ENCODE peak calls at places on chromosomes 3 and 15, in ten cellular contexts. One of them, this sample, is unnamed.

GRCh38 chr15:93190238-93190637 is 101.2 kb upstream of the RGMA start:
- DNase-seq in NB4: no peak
- DNase-seq in IMR-90: no peak
- DNase-seq in right lobe of liver: no peak
- DNase-seq in stomach: no peak
- DNase-seq in K562: no peak
- DNase-seq in heart left ventricle: no peak
- DNase-seq in GM12878: no peak
- DNase-seq in prostate gland: no peak
- DNase-seq in tibial nerve: no peak
- DNase-seq in this sample: no peak

GRCh38 chr3:87410110-87410509 is 133.7 kb upstream of the POU1F1 start:
- DNase-seq in NB4: no peak
- DNase-seq in IMR-90: no peak
- DNase-seq in right lobe of liver: no peak
- DNase-seq in stomach: no peak
- DNase-seq in K562: no peak
- DNase-seq in heart left ventricle: no peak
- DNase-seq in GM12878: no peak
- DNase-seq in prostate gland: no peak
- DNase-seq in tibial nerve: no peak
- DNase-seq in this sample: no peak

GRCh38 chr3:18703798-18704197 is 278.7 kb upstream of the SATB1 start:
- DNase-seq in NB4: no peak
- DNase-seq in IMR-90: no peak
- DNase-seq in right lobe of liver: no peak
- DNase-seq in stomach: no peak
- DNase-seq in K562: no peak
- DNase-seq in heart left ventricle: no peak
- DNase-seq in GM12878: no peak
- DNase-seq in prostate gland: no peak
- DNase-seq in tibial nerve: no peak
- DNase-seq in this sample: no peak

GRCh38 chr15:67133738-67134576 is 68.6 kb downstream of the SMAD3 start:
- DNase-seq in NB4: no peak
- DNase-seq in IMR-90: peak
- DNase-seq in right lobe of liver: no peak
- DNase-seq in stomach: no peak
- DNase-seq in K562: no peak
- DNase-seq in heart left ventricle: peak
- DNase-seq in GM12878: no peak
- DNase-seq in prostate gland: no peak
- DNase-seq in tibial nerve: no peak
- DNase-seq in this sample: no peak

GRCh38 chr3:172042136-172042535 is 2.8 kb downstream of the FNDC3B start:
- DNase-seq in NB4: no peak
- DNase-seq in IMR-90: no peak
- DNase-seq in right lobe of liver: no peak
- DNase-seq in stomach: no peak
- DNase-seq in K562: no peak
- DNase-seq in heart left ventricle: no peak
- DNase-seq in GM12878: no peak
- DNase-seq in prostate gland: no peak
- DNase-seq in tibial nerve: no peak
- DNase-seq in this sample: no peak

GRCh38 chr15:25887870-25888269 is 24.7 kb upstream of the ATP10A start:
- DNase-seq in NB4: no peak
- DNase-seq in IMR-90: no peak
- DNase-seq in right lobe of liver: no peak
- DNase-seq in stomach: no peak
- DNase-seq in K562: no peak
- DNase-seq in heart left ventricle: no peak
- DNase-seq in GM12878: no peak
- DNase-seq in prostate gland: no peak
- DNase-seq in tibial nerve: no peak
- DNase-seq in this sample: no peak

GRCh38 chr3:21672303-21672702 is 78.7 kb downstream of the ZNF385D start:
- DNase-seq in NB4: no peak
- DNase-seq in IMR-90: peak
- DNase-seq in right lobe of liver: no peak
- DNase-seq in stomach: no peak
- DNase-seq in K562: no peak
- DNase-seq in heart left ventricle: no peak
- DNase-seq in GM12878: no peak
- DNase-seq in prostate gland: no peak
- DNase-seq in tibial nerve: no peak
- DNase-seq in this sample: no peak

GRCh38 chr3:136332776-136333175 is 82.6 kb downstream of the PCCB start:
- DNase-seq in NB4: no peak
- DNase-seq in IMR-90: peak
- DNase-seq in right lobe of liver: no peak
- DNase-seq in stomach: no peak
- DNase-seq in K562: no peak
- DNase-seq in heart left ventricle: no peak
- DNase-seq in GM12878: no peak
- DNase-seq in prostate gland: no peak
- DNase-seq in tibial nerve: no peak
- DNase-seq in this sample: no peak

GRCh38 chr3:4981160-4981687 is 2.0 kb downstream of the BHLHE40 start:
- DNase-seq in NB4: peak
- DNase-seq in IMR-90: peak
- DNase-seq in right lobe of liver: no peak
- DNase-seq in stomach: no peak
- DNase-seq in K562: no peak
- DNase-seq in heart left ventricle: no peak
- DNase-seq in GM12878: no peak
- DNase-seq in prostate gland: no peak
- DNase-seq in tibial nerve: no peak
- DNase-seq in this sample: no peak

GRCh38 chr3:4978259-4978965 is 825 bp upstream of the BHLHE40 start:
- DNase-seq in NB4: peak
- DNase-seq in IMR-90: peak
- DNase-seq in right lobe of liver: peak
- DNase-seq in stomach: peak
- DNase-seq in K562: peak
- DNase-seq in heart left ventricle: peak
- DNase-seq in GM12878: peak
- DNase-seq in prostate gland: peak
- DNase-seq in tibial nerve: peak
- DNase-seq in this sample: peak

GRCh38 chr3:4978966-4979400 is 254 bp upstream of the BHLHE40 start:
- DNase-seq in NB4: peak
- DNase-seq in IMR-90: peak
- DNase-seq in right lobe of liver: peak
- DNase-seq in stomach: peak
- DNase-seq in K562: peak
- DNase-seq in heart left ventricle: peak
- DNase-seq in GM12878: peak
- DNase-seq in prostate gland: peak
- DNase-seq in tibial nerve: peak
- DNase-seq in this sample: peak

GRCh38 chr3:4980229-4981159 is 1.3 kb downstream of the BHLHE40 start:
- DNase-seq in NB4: peak
- DNase-seq in IMR-90: peak
- DNase-seq in right lobe of liver: peak
- DNase-seq in stomach: peak
- DNase-seq in K562: peak
- DNase-seq in heart left ventricle: peak
- DNase-seq in GM12878: peak
- DNase-seq in prostate gland: peak
- DNase-seq in tibial nerve: peak
- DNase-seq in this sample: peak

DNA sequence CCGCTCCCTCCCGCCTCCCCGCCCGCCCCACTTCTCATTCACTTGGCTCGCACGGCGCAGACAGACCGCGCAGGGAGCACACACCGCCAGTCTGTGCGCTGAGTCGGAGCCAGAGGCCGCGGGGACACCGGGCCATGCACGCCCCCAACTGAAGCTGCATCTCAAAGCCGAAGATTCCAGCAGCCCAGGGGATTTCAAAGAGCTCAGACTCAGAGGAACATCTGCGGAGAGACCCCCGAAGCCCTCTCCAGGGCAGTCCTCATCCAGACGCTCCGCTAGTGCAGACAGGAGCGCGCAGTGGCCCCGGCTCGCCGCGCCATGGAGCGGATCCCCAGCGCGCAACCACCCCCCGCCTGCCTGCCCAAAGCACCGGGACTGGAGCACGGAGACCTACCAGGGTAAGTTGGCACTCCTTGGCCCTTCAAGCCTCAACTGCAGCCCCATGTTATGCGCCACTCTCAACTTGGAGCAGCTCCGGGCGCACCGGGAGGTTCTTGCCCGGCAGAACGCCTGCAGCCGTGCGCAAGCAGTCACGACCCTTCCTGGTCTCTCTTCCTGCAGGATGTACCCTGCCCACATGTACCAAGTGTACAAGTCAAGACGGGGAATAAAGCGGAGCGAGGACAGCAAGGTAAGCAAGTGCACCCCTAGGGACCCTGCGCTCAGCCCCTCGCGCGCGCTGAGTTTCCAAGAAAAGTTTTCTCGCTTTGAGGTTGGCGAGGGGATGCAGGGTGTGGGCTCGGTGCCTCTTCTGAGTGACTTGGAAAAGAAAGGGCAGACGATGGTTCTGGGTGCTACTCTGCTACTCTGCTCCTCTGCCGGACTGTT is at the start of gene BHLHE40:
- DNase-seq in NB4: peak
- DNase-seq in IMR-90: no peak
- DNase-seq in right lobe of liver: no peak
- DNase-seq in stomach: no peak
- DNase-seq in K562: no peak
- DNase-seq in heart left ventricle: peak
- DNase-seq in GM12878: no peak
- DNase-seq in prostate gland: no peak
- DNase-seq in tibial nerve: no peak
- DNase-seq in this sample: peak
- TF ChIP-seq POLR2A in NB4: no peak
- TF ChIP-seq POLR2A in IMR-90: peak
- TF ChIP-seq POLR2A in right lobe of liver: peak
- TF ChIP-seq POLR2A in stomach: no peak
- TF ChIP-seq POLR2A in K562: peak
- TF ChIP-seq POLR2A in heart left ventricle: peak
- TF ChIP-seq POLR2A in GM12878: peak
- TF ChIP-seq POLR2A in prostate gland: peak
- TF ChIP-seq POLR2A in tibial nerve: no peak
- TF ChIP-seq POLR2A in this sample: peak

DNA sequence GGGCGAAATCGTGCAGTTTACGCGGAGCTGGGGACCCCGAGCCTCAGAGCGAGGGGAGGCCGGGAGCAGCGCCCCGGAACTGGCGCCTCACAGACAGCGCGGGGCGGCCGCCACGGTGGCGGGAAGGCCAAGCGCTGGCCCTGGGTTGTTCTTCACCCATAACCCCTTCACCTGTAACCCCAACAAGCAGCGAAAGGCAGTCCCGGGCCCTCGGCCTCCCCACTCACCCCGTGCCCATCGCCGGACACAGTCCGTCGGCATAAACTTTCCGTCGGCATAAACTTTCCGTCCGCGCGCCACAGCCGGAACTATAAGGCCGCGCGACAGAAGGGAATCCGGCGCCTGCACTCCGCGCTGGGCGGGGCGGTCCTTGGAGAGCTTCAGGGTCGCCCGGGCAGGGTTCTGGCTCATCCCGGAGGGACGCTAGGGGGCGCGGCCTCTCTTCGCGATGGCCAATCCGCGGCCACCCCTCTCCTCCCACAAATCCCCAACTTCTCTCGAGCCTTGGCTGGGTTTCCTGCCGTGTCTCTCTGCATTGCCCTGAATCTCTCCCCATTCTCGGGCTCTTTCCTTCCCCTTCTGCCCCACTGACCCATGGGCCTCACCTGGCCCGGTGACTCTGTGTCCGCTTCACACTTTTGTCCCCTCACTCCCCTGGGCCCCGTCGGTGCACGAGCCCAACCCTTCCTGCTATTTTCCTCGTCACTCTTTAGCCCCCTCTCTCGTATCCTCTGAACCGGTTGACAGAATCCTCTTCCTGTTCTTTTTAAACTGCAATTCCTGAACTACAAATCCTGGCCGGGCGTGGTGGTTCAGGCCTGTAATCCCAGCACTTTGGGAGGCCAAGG is at the start of gene INTS14:
- DNase-seq in NB4: peak
- DNase-seq in IMR-90: peak
- DNase-seq in right lobe of liver: peak
- DNase-seq in stomach: peak
- DNase-seq in K562: peak
- DNase-seq in heart left ventricle: peak
- DNase-seq in GM12878: peak
- DNase-seq in prostate gland: peak
- DNase-seq in tibial nerve: peak
- DNase-seq in this sample: peak
- TF ChIP-seq POLR2A in NB4: peak
- TF ChIP-seq POLR2A in IMR-90: peak
- TF ChIP-seq POLR2A in right lobe of liver: peak
- TF ChIP-seq POLR2A in stomach: no peak
- TF ChIP-seq POLR2A in K562: peak
- TF ChIP-seq POLR2A in heart left ventricle: no peak
- TF ChIP-seq POLR2A in GM12878: peak
- TF ChIP-seq POLR2A in prostate gland: no peak
- TF ChIP-seq POLR2A in tibial nerve: peak
- TF ChIP-seq POLR2A in this sample: peak

DNA sequence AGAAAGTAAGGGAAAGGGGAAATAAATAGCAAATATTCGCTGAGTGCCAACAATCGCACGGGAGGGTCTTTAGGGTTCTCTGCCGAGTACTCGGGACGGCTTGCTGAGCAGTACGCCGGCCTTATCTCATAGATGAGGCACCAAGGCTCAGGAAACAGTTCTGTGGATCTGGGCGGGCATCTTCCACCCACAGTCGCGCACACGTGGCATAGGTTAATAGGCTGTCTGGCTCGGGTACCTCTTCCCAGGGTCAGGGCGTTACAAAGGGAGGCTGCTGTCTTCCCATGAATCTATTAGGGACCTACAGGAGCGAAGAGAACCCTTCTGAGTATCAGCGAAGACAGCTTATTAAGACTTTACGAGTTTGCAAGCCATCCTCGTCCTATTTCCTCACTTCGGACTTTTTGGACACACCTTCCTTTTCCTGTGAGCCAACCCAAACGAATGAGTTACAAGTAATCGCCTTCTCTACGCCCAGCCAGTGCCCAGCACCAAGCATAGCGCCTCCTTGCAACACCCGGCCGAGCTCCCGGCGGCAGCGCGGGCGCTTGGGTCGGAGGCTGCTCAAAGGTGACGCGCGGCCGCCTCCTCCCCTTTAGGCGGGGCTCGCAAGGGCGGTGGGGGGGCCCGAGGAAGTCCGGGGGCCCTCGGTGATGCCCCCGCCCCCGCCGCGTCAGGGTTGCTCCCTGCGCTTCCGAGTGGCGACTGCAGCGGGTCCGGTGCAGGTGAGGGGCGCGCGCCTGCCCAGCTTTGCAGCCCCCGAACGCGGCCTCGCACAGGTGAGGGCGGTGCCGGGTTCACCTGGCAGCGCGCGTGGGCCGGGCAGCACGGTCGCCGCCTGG is at the start of gene MCTP2:
- DNase-seq in NB4: peak
- DNase-seq in IMR-90: peak
- DNase-seq in right lobe of liver: peak
- DNase-seq in stomach: peak
- DNase-seq in K562: no peak
- DNase-seq in heart left ventricle: peak
- DNase-seq in GM12878: peak
- DNase-seq in prostate gland: peak
- DNase-seq in tibial nerve: peak
- DNase-seq in this sample: peak
- TF ChIP-seq POLR2A in NB4: no peak
- TF ChIP-seq POLR2A in IMR-90: peak
- TF ChIP-seq POLR2A in right lobe of liver: peak
- TF ChIP-seq POLR2A in stomach: no peak
- TF ChIP-seq POLR2A in K562: no peak
- TF ChIP-seq POLR2A in heart left ventricle: no peak
- TF ChIP-seq POLR2A in GM12878: peak
- TF ChIP-seq POLR2A in prostate gland: peak
- TF ChIP-seq POLR2A in tibial nerve: peak
- TF ChIP-seq POLR2A in this sample: peak

GRCh38 chr3:72150634-72151412 is 365.9 kb upstream of the PROK2 start:
- DNase-seq in NB4: no peak
- DNase-seq in IMR-90: no peak
- DNase-seq in right lobe of liver: peak
- DNase-seq in stomach: peak
- DNase-seq in K562: no peak
- DNase-seq in heart left ventricle: no peak
- DNase-seq in GM12878: no peak
- DNase-seq in prostate gland: no peak
- DNase-seq in tibial nerve: no peak
- DNase-seq in this sample: no peak
- TF ChIP-seq POLR2A in NB4: no peak
- TF ChIP-seq POLR2A in IMR-90: no peak
- TF ChIP-seq POLR2A in right lobe of liver: peak
- TF ChIP-seq POLR2A in stomach: no peak
- TF ChIP-seq POLR2A in K562: no peak
- TF ChIP-seq POLR2A in heart left ventricle: no peak
- TF ChIP-seq POLR2A in GM12878: no peak
- TF ChIP-seq POLR2A in prostate gland: no peak
- TF ChIP-seq POLR2A in tibial nerve: no peak
- TF ChIP-seq POLR2A in this sample: no peak